ENCODE peak calls at places on chromosomes 13 and 19, in eight cellular contexts. One of them, this sample, is unnamed.

GRCh38 chr19:39390460-39390758 is 497 bp downstream of the PAF1 start:
- DNase-seq in prostate gland: peak; percentile 75
- DNase-seq in BJ: no peak
- DNase-seq in lower leg skin: peak; percentile 95
- DNase-seq in uterus: no peak
- DNase-seq in AG04450: no peak
- DNase-seq in IMR-90: no peak
- DNase-seq in Peyer's patch: peak; percentile 86
- DNase-seq in this sample: no peak

GRCh38 chr19:10815969-10816635 is 19.9 kb downstream of the TMED1 start:
- DNase-seq in BJ: no peak
- DNase-seq in IMR-90: peak; percentile 14
- DNase-seq in lower leg skin: no peak
- DNase-seq in uterus: no peak
- DNase-seq in AG04450: no peak
- DNase-seq in Peyer's patch: no peak
- DNase-seq in prostate gland: no peak
- DNase-seq in this sample: no peak

GRCh38 chr13:73189365-73189764 is 130.6 kb downstream of the KLF5 start:
- DNase-seq in uterus: no peak
- DNase-seq in AG04450: no peak
- DNase-seq in lower leg skin: no peak
- DNase-seq in BJ: no peak
- DNase-seq in prostate gland: peak; percentile 56
- DNase-seq in IMR-90: no peak
- DNase-seq in Peyer's patch: no peak
- DNase-seq in this sample: no peak

GRCh38 chr13:33494596-33495214 is 209.2 kb upstream of the STARD13 start:
- DNase-seq in prostate gland: no peak
- DNase-seq in Peyer's patch: no peak
- DNase-seq in BJ: peak; percentile 46
- DNase-seq in AG04450: peak; percentile 84
- DNase-seq in lower leg skin: no peak
- DNase-seq in IMR-90: peak; percentile 97
- DNase-seq in uterus: no peak
- DNase-seq in this sample: peak; percentile 92

GRCh38 chr19:46791944-46792343 is 3.5 kb upstream of the SLC1A5 start:
- DNase-seq in IMR-90: no peak
- DNase-seq in lower leg skin: no peak
- DNase-seq in prostate gland: no peak
- DNase-seq in AG04450: no peak
- DNase-seq in uterus: no peak
- DNase-seq in Peyer's patch: no peak
- DNase-seq in BJ: no peak
- DNase-seq in this sample: no peak

GRCh38 chr13:23356368-23356767 is 77.1 kb downstream of the SACS start:
- DNase-seq in prostate gland: no peak
- DNase-seq in Peyer's patch: no peak
- DNase-seq in uterus: no peak
- DNase-seq in AG04450: no peak
- DNase-seq in IMR-90: no peak
- DNase-seq in BJ: no peak
- DNase-seq in lower leg skin: no peak
- DNase-seq in this sample: no peak

GRCh38 chr19:13996928-13997636 is 9.0 kb downstream of the RFX1 start:
- DNase-seq in BJ: no peak
- DNase-seq in Peyer's patch: no peak
- DNase-seq in AG04450: no peak
- DNase-seq in prostate gland: no peak
- DNase-seq in IMR-90: no peak
- DNase-seq in lower leg skin: no peak
- DNase-seq in uterus: no peak
- DNase-seq in this sample: no peak

GRCh38 chr13:102401305-102401704 is 543 bp downstream of the FGF14 start:
- DNase-seq in prostate gland: no peak
- DNase-seq in BJ: no peak
- DNase-seq in uterus: no peak
- DNase-seq in Peyer's patch: no peak
- DNase-seq in lower leg skin: no peak
- DNase-seq in AG04450: no peak
- DNase-seq in IMR-90: no peak
- DNase-seq in this sample: no peak

GRCh38 chr19:48413879-48414623 is 20.6 kb downstream of the GRIN2D start:
- DNase-seq in uterus: no peak
- DNase-seq in prostate gland: no peak
- DNase-seq in AG04450: no peak
- DNase-seq in Peyer's patch: no peak
- DNase-seq in lower leg skin: peak; percentile 86
- DNase-seq in IMR-90: peak; percentile 43
- DNase-seq in BJ: no peak
- DNase-seq in this sample: no peak

GRCh38 chr19:51651216-51651846 is 4.7 kb upstream of the SIGLEC14 start:
- DNase-seq in lower leg skin: no peak
- DNase-seq in uterus: no peak
- DNase-seq in IMR-90: no peak
- DNase-seq in prostate gland: no peak
- DNase-seq in Peyer's patch: peak; percentile 75
- DNase-seq in BJ: no peak
- DNase-seq in AG04450: no peak
- DNase-seq in this sample: no peak

GRCh38 chr13:80132741-80133601 is 208.0 kb downstream of the SPRY2 start:
- DNase-seq in AG04450: no peak
- DNase-seq in Peyer's patch: no peak
- DNase-seq in BJ: no peak
- DNase-seq in prostate gland: peak; percentile 49
- DNase-seq in uterus: peak; percentile 61
- DNase-seq in IMR-90: peak; percentile 62
- DNase-seq in lower leg skin: peak; percentile 85
- DNase-seq in this sample: peak; percentile 45

GRCh38 chr13:88063741-88064140 is 392.6 kb downstream of the SLITRK5 start:
- DNase-seq in Peyer's patch: no peak
- DNase-seq in uterus: no peak
- DNase-seq in AG04450: no peak
- DNase-seq in IMR-90: no peak
- DNase-seq in prostate gland: no peak
- DNase-seq in BJ: no peak
- DNase-seq in lower leg skin: no peak
- DNase-seq in this sample: no peak

GRCh38 chr19:7676376-7676775 is 514 bp upstream of the MCEMP1 start:
- DNase-seq in BJ: no peak
- DNase-seq in Peyer's patch: peak; percentile 33
- DNase-seq in prostate gland: no peak
- DNase-seq in lower leg skin: no peak
- DNase-seq in AG04450: no peak
- DNase-seq in IMR-90: no peak
- DNase-seq in uterus: no peak
- DNase-seq in this sample: no peak

GRCh38 chr19:6272411-6272791 is 7.4 kb downstream of the MLLT1 start:
- DNase-seq in AG04450: no peak
- DNase-seq in prostate gland: no peak
- DNase-seq in IMR-90: no peak
- DNase-seq in Peyer's patch: no peak
- DNase-seq in lower leg skin: no peak
- DNase-seq in BJ: no peak
- DNase-seq in uterus: peak; percentile 35
- DNase-seq in this sample: no peak

GRCh38 chr19:6270822-6271221 is 9.0 kb downstream of the MLLT1 start:
- DNase-seq in uterus: no peak
- DNase-seq in AG04450: no peak
- DNase-seq in IMR-90: no peak
- DNase-seq in lower leg skin: no peak
- DNase-seq in Peyer's patch: no peak
- DNase-seq in prostate gland: no peak
- DNase-seq in BJ: no peak
- DNase-seq in this sample: no peak

GRCh38 chr19:6271251-6271650 is 8.5 kb downstream of the MLLT1 start:
- DNase-seq in lower leg skin: no peak
- DNase-seq in prostate gland: no peak
- DNase-seq in AG04450: no peak
- DNase-seq in BJ: no peak
- DNase-seq in uterus: peak; percentile 26
- DNase-seq in IMR-90: peak; percentile 43
- DNase-seq in Peyer's patch: no peak
- DNase-seq in this sample: no peak

GRCh38 chr19:6272913-6273600 is 6.7 kb downstream of the MLLT1 start:
- DNase-seq in Peyer's patch: no peak
- DNase-seq in BJ: no peak
- DNase-seq in prostate gland: no peak
- DNase-seq in AG04450: no peak
- DNase-seq in uterus: peak; percentile 23
- DNase-seq in lower leg skin: no peak
- DNase-seq in IMR-90: no peak
- DNase-seq in this sample: no peak

GRCh38 chr19:6271721-6272410 is 7.9 kb downstream of the MLLT1 start:
- DNase-seq in prostate gland: peak; percentile 62
- DNase-seq in AG04450: no peak
- DNase-seq in Peyer's patch: peak; percentile 28
- DNase-seq in IMR-90: peak; percentile 74
- DNase-seq in BJ: no peak
- DNase-seq in uterus: peak; percentile 94
- DNase-seq in lower leg skin: peak; percentile 96
- DNase-seq in this sample: no peak
- H3K4me3 ChIP-seq in prostate gland: peak overlapping the region; percentile 18
- H3K4me3 ChIP-seq in AG04450: peak overlapping the region; percentile 21
- H3K4me3 ChIP-seq in Peyer's patch: peak overlapping the region; percentile 22
- H3K4me3 ChIP-seq in IMR-90: peak overlapping the region; percentile 6
- H3K4me3 ChIP-seq in BJ: peak overlapping the region; percentile 8
- H3K4me3 ChIP-seq in uterus: peak overlapping the region; percentile 33
- H3K4me3 ChIP-seq in lower leg skin: no peak overlapping the region
- H3K4me3 ChIP-seq in this sample: peak overlapping the region; percentile 22

GRCh38 chr19:1267441-1268391 is 1.4 kb upstream of the CIRBP start:
- DNase-seq in uterus: peak; percentile 45
- DNase-seq in prostate gland: peak; percentile 16
- DNase-seq in IMR-90: peak; percentile 60
- DNase-seq in Peyer's patch: no peak
- DNase-seq in lower leg skin: peak; percentile 90
- DNase-seq in BJ: no peak
- DNase-seq in AG04450: no peak
- DNase-seq in this sample: no peak
- H3K4me3 ChIP-seq in uterus: peak overlapping the region; percentile 48
- H3K4me3 ChIP-seq in prostate gland: no peak overlapping the region
- H3K4me3 ChIP-seq in IMR-90: peak overlapping the region; percentile 61
- H3K4me3 ChIP-seq in Peyer's patch: peak overlapping the region; percentile 62
- H3K4me3 ChIP-seq in lower leg skin: no peak overlapping the region
- H3K4me3 ChIP-seq in BJ: peak overlapping the region; percentile 56
- H3K4me3 ChIP-seq in AG04450: peak overlapping the region; percentile 60
- H3K4me3 ChIP-seq in this sample: peak overlapping the region; percentile 56

DNA sequence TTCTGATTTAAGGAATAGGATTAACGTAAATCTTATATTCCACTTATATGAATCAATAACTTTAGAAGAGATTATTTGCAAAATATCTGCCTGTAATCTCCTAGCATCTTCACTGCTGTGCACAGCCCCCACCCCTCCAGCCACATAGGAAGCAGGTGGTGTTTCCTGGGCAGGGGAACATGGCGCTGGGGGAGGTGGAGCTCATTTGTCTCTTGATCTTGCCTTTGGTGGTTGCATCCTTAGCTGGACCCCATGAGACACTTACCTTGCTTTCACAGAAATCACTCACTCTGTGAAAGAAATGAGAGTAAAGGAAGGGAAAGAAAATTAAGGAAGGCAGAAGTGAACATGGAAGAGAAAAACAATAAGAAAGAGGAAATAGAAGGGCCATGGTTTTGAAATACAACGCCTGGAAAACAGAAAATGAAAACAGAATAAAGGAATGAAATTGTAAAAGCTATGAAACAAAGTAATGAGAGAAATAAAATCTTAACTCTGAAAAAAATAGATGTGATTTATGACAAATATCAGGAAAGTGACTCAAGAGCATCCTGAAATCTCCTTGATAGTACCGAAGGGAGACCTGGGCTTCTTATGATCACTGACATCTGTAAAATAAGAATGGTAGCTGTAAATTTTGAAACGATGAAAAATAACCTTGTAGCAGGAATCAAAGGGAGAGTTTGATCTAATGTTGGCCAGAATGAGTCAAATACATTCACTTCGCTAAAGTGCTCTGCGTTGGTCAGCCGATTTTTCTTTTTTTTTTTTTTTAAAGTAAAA is 17.2 kb upstream of the RNASEH2B start:
- DNase-seq in AG04450: no peak
- DNase-seq in Peyer's patch: peak; percentile 84
- DNase-seq in prostate gland: no peak
- DNase-seq in BJ: no peak
- DNase-seq in uterus: no peak
- DNase-seq in lower leg skin: no peak
- DNase-seq in IMR-90: no peak
- DNase-seq in this sample: no peak
- H3K4me3 ChIP-seq in AG04450: no peak overlapping the region
- H3K4me3 ChIP-seq in Peyer's patch: no peak overlapping the region
- H3K4me3 ChIP-seq in prostate gland: no peak overlapping the region
- H3K4me3 ChIP-seq in BJ: no peak overlapping the region
- H3K4me3 ChIP-seq in uterus: no peak overlapping the region
- H3K4me3 ChIP-seq in lower leg skin: no peak overlapping the region
- H3K4me3 ChIP-seq in IMR-90: no peak overlapping the region
- H3K4me3 ChIP-seq in this sample: no peak overlapping the region

GRCh38 chr19:6076675-6077463 is 33.4 kb downstream of the RFX2 start:
- DNase-seq in prostate gland: no peak
- DNase-seq in BJ: peak; percentile 92
- DNase-seq in uterus: peak; percentile 55
- DNase-seq in AG04450: peak; percentile 65
- DNase-seq in IMR-90: peak; percentile 91
- DNase-seq in lower leg skin: peak; percentile 86
- DNase-seq in Peyer's patch: no peak
- DNase-seq in this sample: peak; percentile 63
- H3K4me3 ChIP-seq in prostate gland: no peak overlapping the region
- H3K4me3 ChIP-seq in BJ: peak overlapping the region; percentile 7
- H3K4me3 ChIP-seq in uterus: no peak overlapping the region
- H3K4me3 ChIP-seq in AG04450: peak overlapping the region; percentile 3
- H3K4me3 ChIP-seq in IMR-90: no peak overlapping the region
- H3K4me3 ChIP-seq in lower leg skin: no peak overlapping the region
- H3K4me3 ChIP-seq in Peyer's patch: no peak overlapping the region
- H3K4me3 ChIP-seq in this sample: no peak overlapping the region

GRCh38 chr13:99198630-99199029 is 2.0 kb upstream of the UBAC2 start:
- DNase-seq in Peyer's patch: no peak
- DNase-seq in AG04450: no peak
- DNase-seq in BJ: no peak
- DNase-seq in prostate gland: peak; percentile 55
- DNase-seq in lower leg skin: no peak
- DNase-seq in IMR-90: no peak
- DNase-seq in uterus: no peak
- DNase-seq in this sample: no peak

GRCh38 chr13:99200433-99201167 is at the start of gene UBAC2:
- DNase-seq in Peyer's patch: peak; percentile 92
- DNase-seq in lower leg skin: peak; percentile 98
- DNase-seq in AG04450: peak; percentile 86
- DNase-seq in IMR-90: peak; percentile 91
- DNase-seq in uterus: peak; percentile 96
- DNase-seq in BJ: peak; percentile 57
- DNase-seq in prostate gland: peak; percentile 91
- DNase-seq in this sample: peak; percentile 73

GRCh38 chr13:99196466-99197256 is 4.0 kb upstream of the UBAC2 start:
- DNase-seq in Peyer's patch: no peak
- DNase-seq in uterus: no peak
- DNase-seq in AG04450: no peak
- DNase-seq in prostate gland: no peak
- DNase-seq in IMR-90: no peak
- DNase-seq in BJ: no peak
- DNase-seq in lower leg skin: no peak
- DNase-seq in this sample: no peak

GRCh38 chr13:99199541-99200432 is 867 bp upstream of the UBAC2 start:
- DNase-seq in IMR-90: no peak
- DNase-seq in AG04450: no peak
- DNase-seq in lower leg skin: peak; percentile 92
- DNase-seq in Peyer's patch: no peak
- DNase-seq in prostate gland: no peak
- DNase-seq in uterus: no peak
- DNase-seq in BJ: no peak
- DNase-seq in this sample: no peak

GRCh38 chr13:99197257-99197651 is 3.4 kb upstream of the UBAC2 start:
- DNase-seq in AG04450: no peak
- DNase-seq in Peyer's patch: no peak
- DNase-seq in uterus: no peak
- DNase-seq in lower leg skin: peak; percentile 79
- DNase-seq in BJ: no peak
- DNase-seq in prostate gland: no peak
- DNase-seq in IMR-90: no peak
- DNase-seq in this sample: no peak
- H3K4me3 ChIP-seq in AG04450: no peak overlapping the region
- H3K4me3 ChIP-seq in Peyer's patch: no peak overlapping the region
- H3K4me3 ChIP-seq in uterus: no peak overlapping the region
- H3K4me3 ChIP-seq in lower leg skin: no peak overlapping the region
- H3K4me3 ChIP-seq in BJ: no peak overlapping the region
- H3K4me3 ChIP-seq in prostate gland: no peak overlapping the region
- H3K4me3 ChIP-seq in IMR-90: no peak overlapping the region
- H3K4me3 ChIP-seq in this sample: no peak overlapping the region